ENCODE peak calls at places on chromosomes 12 and 14, in ten cellular contexts. A is A549, S is heart left ventricle, B is transverse colon, U is AG10803, P is hepatocyte, Z is lung, O is upper lobe of right lung, E is lower lobe of right lung, K is H7. X is an unnamed sample.

GRCh38 chr14:55414551-55414950 is 2.9 kb upstream of the ATG14 start:
- DNase-seq in A (no peak), S (no peak), B (no peak), U (no peak), P (no peak), Z (no peak), O (no peak), E (no peak), K (no peak), X (no peak)

GRCh38 chr14:81454572-81455218 is 54.6 kb upstream of the STON2 start:
- DNase-seq in A (no peak), S (no peak), B (peak), U (no peak), P (no peak), Z (no peak), O (no peak), E (no peak), K (no peak), X (no peak)

GRCh38 chr12:102454808-102455760 is 25.3 kb downstream of the IGF1 start:
- DNase-seq in A (no peak), S (no peak), B (peak), U (peak), P (peak), Z (peak), O (no peak), E (peak), K (no peak), X (no peak)

GRCh38 chr14:101007004-101007614 is 103.6 kb upstream of the RTL1 start:
- DNase-seq in A (no peak), S (no peak), B (no peak), U (no peak), P (no peak), Z (no peak), O (no peak), E (no peak), K (peak), X (no peak)

GRCh38 chr14:101035466-101036225 is 132.1 kb upstream of the RTL1 start:
- DNase-seq in A (no peak), S (peak), B (no peak), U (no peak), P (no peak), Z (no peak), O (peak), E (no peak), K (no peak), X (no peak)

GRCh38 chr12:6950401-6950801 is 755 bp upstream of the PTPN6 start:
- DNase-seq in A (no peak), S (no peak), B (no peak), U (no peak), P (no peak), Z (no peak), O (peak), E (peak), K (no peak), X (peak)

GRCh38 chr14:22283000-22283399 is 306.0 kb downstream of the DAD1 start:
- DNase-seq in A (peak), S (no peak), B (no peak), U (no peak), P (no peak), Z (no peak), O (no peak), E (no peak), K (no peak), X (no peak)

GRCh38 chr12:51025182-51025747 is 919 bp downstream of the SLC11A2 start:
- DNase-seq in A (no peak), S (no peak), B (no peak), U (no peak), P (no peak), Z (no peak), O (no peak), E (no peak), K (no peak), X (no peak)

GRCh38 chr14:55671641-55672040 is 91.6 kb downstream of the KTN1 start:
- DNase-seq in A (no peak), S (no peak), B (no peak), U (peak), P (no peak), Z (no peak), O (no peak), E (no peak), K (no peak), X (no peak)

GRCh38 chr12:26116829-26117228 is 8.0 kb downstream of the BHLHE41 start:
- DNase-seq in A (no peak), S (no peak), B (no peak), U (peak), P (no peak), Z (no peak), O (no peak), E (no peak), K (no peak), X (no peak)

GRCh38 chr12:106073179-106073578 is 65.6 kb downstream of the NUAK1 start:
- DNase-seq in A (no peak), S (no peak), B (no peak), U (no peak), P (no peak), Z (no peak), O (no peak), E (no peak), K (no peak), X (no peak)

GRCh38 chr14:89493877-89494634 is 77.0 kb upstream of the FOXN3 start:
- DNase-seq in A (no peak), S (no peak), B (no peak), U (no peak), P (no peak), Z (no peak), O (no peak), E (no peak), K (no peak), X (no peak)

GRCh38 chr12:122830517-122831214 is 4.6 kb upstream of the HIP1R start:
- DNase-seq in A (peak), S (no peak), B (peak), U (peak), P (peak), Z (peak), O (no peak), E (no peak), K (no peak), X (no peak)

GRCh38 chr12:105882404-105882803 is 256.4 kb downstream of the NUAK1 start:
- DNase-seq in A (no peak), S (peak), B (no peak), U (peak), P (no peak), Z (no peak), O (no peak), E (no peak), K (no peak), X (no peak)

GRCh38 chr12:86158956-86159355 is 97.2 kb downstream of the MGAT4C start:
- DNase-seq in A (no peak), S (no peak), B (no peak), U (no peak), P (no peak), Z (no peak), O (no peak), E (no peak), K (no peak), X (no peak)

GRCh38 chr12:86154620-86155019 is 101.6 kb downstream of the MGAT4C start:
- DNase-seq in A (no peak), S (no peak), B (no peak), U (no peak), P (no peak), Z (no peak), O (no peak), E (no peak), K (no peak), X (no peak)
- H3K4me3 ChIP-seq in A (no peak), S (no peak), B (no peak), U (no peak), P (no peak), Z (no peak), O (no peak), E (no peak), K (no peak), X (no peak)

GRCh38 chr12:114668151-114668891 is 15.7 kb downstream of the TBX3 start:
- DNase-seq in A (peak), S (peak), B (peak), U (peak), P (peak), Z (peak), O (peak), E (peak), K (peak), X (no peak)
- H3K4me3 ChIP-seq in A (peak), S (peak), B (peak), U (peak), P (peak), Z (no peak), O (peak), E (peak), K (peak), X (no peak)

DNA sequence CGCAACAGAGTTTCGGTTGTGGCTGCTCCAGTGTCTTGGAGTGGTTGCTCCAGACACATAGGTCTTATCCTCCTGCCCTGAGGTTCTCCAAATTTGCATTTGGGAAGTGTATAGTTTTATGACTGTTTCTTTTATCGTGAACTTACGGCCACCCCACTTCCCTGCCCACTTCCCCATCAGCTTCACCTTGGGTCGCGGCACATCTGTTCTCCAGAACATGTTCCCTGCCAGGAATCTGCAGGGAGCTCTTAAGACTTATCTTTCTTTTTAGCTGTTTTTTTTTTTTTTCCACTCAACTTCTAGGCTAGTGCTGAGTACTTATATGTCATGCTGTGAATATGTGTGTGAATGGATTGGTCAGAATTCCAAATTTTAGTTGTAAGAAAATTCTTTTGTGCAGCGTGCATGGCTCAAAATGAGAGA is 75.4 kb downstream of the ETV6 start:
- DNase-seq in A (no peak), S (no peak), B (no peak), U (peak), P (no peak), Z (no peak), O (no peak), E (no peak), K (no peak), X (no peak)
- H3K4me3 ChIP-seq in A (no peak), S (no peak), B (no peak), U (no peak), P (no peak), Z (no peak), O (no peak), E (no peak), K (no peak), X (no peak)

GRCh38 chr14:63710497-63710896 is 17.4 kb downstream of the SGPP1 start:
- DNase-seq in A (no peak), S (no peak), B (no peak), U (no peak), P (no peak), Z (no peak), O (no peak), E (no peak), K (no peak), X (no peak)
- H3K4me3 ChIP-seq in A (no peak), S (no peak), B (no peak), U (no peak), P (no peak), Z (no peak), O (no peak), E (no peak), K (no peak), X (no peak)

DNA sequence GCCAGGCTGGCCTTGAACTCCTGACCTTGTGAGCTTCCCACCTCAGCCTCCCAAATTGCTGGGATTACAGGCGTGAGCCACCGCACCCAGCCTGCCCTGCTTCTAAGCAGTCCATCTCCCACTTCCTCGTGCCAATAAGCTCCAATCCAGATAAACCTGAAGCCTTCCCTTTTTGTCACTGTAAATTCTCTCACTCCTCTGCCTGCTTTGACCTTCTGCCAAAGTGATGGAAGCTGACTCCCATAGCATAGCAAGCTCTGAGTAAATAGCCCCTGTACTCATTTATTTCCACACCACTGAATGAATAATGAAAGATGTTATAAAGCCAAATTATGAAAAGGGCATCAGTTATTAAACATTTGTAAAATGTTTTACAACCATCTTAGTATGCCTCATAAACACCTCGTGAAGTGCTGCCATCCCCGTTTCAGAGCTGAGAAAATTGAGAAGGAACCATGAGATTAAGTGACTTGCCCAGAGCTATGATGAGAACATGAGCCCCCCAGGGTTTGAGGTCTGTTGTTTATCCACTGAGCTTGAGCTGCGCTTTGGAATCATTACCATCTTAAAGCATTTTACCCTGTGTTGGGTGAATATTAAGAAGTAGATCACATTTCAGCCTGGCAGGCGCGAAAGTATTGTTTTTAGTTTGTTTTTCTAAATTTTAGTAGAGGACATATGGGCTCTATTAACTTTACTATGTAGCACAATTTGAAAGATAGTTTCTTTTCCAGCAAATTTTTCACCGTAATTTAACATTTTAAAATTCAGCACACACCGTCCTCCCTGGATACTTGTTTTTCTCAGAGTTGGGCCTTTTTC is 30.3 kb downstream of the MANSC1 start:
- DNase-seq in A (no peak), S (no peak), B (peak), U (peak), P (peak), Z (no peak), O (no peak), E (no peak), K (peak), X (no peak)
- H3K4me3 ChIP-seq in A (no peak), S (peak), B (no peak), U (peak), P (no peak), Z (no peak), O (peak), E (peak), K (no peak), X (no peak)

GRCh38 chr14:49896956-49897355 is 4.1 kb downstream of the ARF6 start:
- DNase-seq in A (no peak), S (no peak), B (no peak), U (no peak), P (no peak), Z (no peak), O (no peak), E (no peak), K (no peak), X (no peak)

GRCh38 chr14:49897965-49898364 is 5.1 kb downstream of the ARF6 start:
- DNase-seq in A (no peak), S (no peak), B (no peak), U (peak), P (no peak), Z (no peak), O (no peak), E (no peak), K (no peak), X (no peak)

GRCh38 chr14:49900973-49901372 is 8.1 kb downstream of the ARF6 start:
- DNase-seq in A (no peak), S (no peak), B (no peak), U (no peak), P (no peak), Z (no peak), O (no peak), E (no peak), K (no peak), X (no peak)

GRCh38 chr14:49897414-49897813 is 4.5 kb downstream of the ARF6 start:
- DNase-seq in A (no peak), S (no peak), B (no peak), U (no peak), P (no peak), Z (no peak), O (no peak), E (no peak), K (no peak), X (no peak)

DNA sequence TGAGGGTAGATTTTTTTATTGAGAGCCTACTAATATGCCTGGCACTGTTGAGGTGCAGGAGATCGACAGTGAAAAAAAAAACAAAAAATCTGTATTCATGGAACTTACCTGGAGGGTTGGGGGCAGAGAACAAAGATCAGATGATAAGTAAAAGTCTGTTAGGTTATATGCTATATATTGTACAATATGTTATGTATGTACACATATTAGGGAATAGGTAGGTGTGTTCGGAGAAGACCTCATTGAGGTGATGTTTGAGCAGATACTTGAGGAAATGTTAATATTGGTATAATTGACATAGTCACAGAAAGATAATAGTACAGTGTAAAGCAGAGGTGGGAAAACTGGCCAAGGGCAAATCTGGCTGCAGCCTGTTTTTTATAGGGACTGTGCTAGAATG is 5.6 kb downstream of the ARF6 start:
- DNase-seq in A (no peak), S (no peak), B (no peak), U (no peak), P (no peak), Z (no peak), O (no peak), E (no peak), K (no peak), X (no peak)
- H3K4me3 ChIP-seq in A (peak), S (no peak), B (no peak), U (no peak), P (no peak), Z (no peak), O (peak), E (peak), K (no peak), X (no peak)

GRCh38 chr14:77641534-77642341 is 25.3 kb upstream of the SPTLC2 start:
- DNase-seq in A (peak), S (peak), B (peak), U (peak), P (no peak), Z (peak), O (peak), E (peak), K (peak), X (no peak)

GRCh38 chr14:77642407-77642806 is 26.0 kb upstream of the SPTLC2 start:
- DNase-seq in A (no peak), S (no peak), B (no peak), U (no peak), P (no peak), Z (no peak), O (no peak), E (no peak), K (no peak), X (no peak)

GRCh38 chr14:77645520-77646230 is 29.2 kb upstream of the SPTLC2 start:
- DNase-seq in A (no peak), S (no peak), B (no peak), U (no peak), P (no peak), Z (no peak), O (no peak), E (no peak), K (no peak), X (no peak)

GRCh38 chr14:77638738-77639137 is 22.3 kb upstream of the SPTLC2 start:
- DNase-seq in A (peak), S (no peak), B (no peak), U (peak), P (peak), Z (no peak), O (no peak), E (no peak), K (no peak), X (no peak)

DNA sequence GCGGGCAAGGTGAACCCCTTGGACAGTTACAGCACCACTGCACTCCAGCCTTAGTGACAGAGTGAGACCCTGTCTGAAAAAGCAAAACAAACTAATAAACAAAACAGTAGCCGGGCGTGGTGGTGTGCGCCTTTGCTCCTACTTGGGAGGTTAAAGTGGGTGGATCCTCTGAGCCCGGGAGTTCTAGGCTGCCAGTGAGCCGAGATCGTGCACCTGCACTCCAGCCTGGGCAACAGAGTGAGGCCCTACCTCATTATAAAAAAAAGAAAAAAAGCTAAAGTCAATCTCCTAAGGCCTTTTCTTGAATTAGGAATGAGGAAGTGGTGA is 24.7 kb upstream of the SPTLC2 start:
- DNase-seq in A (no peak), S (no peak), B (peak), U (no peak), P (no peak), Z (no peak), O (no peak), E (no peak), K (no peak), X (no peak)
- H3K4me3 ChIP-seq in A (no peak), S (peak), B (no peak), U (no peak), P (no peak), Z (no peak), O (peak), E (peak), K (no peak), X (no peak)

DNA sequence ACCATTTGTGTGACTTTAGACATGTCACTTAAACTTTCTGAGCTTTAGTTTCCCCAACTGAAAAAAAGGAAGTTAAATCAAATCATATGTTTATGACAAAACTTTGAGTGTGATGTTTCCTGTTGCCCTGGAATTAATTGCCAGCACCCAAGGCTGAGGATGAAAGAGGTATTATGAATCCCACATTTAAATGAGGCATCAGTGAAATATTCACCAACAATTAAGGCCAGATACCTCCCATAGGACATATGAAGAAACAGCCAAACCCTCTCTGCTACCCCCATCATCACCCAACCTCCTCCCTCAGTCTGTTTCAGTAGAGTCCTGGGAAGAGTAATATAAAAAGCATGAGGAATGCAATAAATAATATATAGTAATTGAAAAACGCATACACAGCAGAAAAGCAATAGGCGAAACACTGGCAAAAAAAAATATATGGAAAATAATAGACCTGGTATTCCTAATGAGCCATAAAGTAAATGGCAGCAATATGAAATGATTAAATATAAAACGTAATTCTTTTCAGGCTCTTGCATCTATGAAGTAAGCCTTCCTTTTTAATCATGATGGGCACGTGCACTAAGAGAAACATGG is 182.1 kb upstream of the DCN start:
- DNase-seq in A (no peak), S (no peak), B (no peak), U (peak), P (no peak), Z (no peak), O (no peak), E (no peak), K (no peak), X (no peak)
- H3K4me3 ChIP-seq in A (no peak), S (no peak), B (no peak), U (no peak), P (no peak), Z (no peak), O (no peak), E (no peak), K (no peak), X (no peak)

X was measured in Jurkat, Clone E6-1.